ENCODE peak calls at places on chromosomes 4 and X, in four cellular contexts. One of them, this sample, is unnamed.

GRCh38 chr4:183289688-183290087 is 30.4 kb downstream of the CLDN22 start:
- DNase-seq in brain microvascular endothelial cell: no peak
- DNase-seq in SK-N-SH: peak
- DNase-seq in PC-3: no peak
- DNase-seq in this sample: peak

GRCh38 chr4:92012899-92013867 is 290.6 kb upstream of the GRID2 start:
- DNase-seq in PC-3: no peak
- DNase-seq in SK-N-SH: no peak
- DNase-seq in brain microvascular endothelial cell: no peak
- DNase-seq in this sample: no peak

GRCh38 chr4:64857198-64857597 is 447.9 kb upstream of the TECRL start:
- DNase-seq in SK-N-SH: no peak
- DNase-seq in PC-3: peak
- DNase-seq in brain microvascular endothelial cell: no peak
- DNase-seq in this sample: no peak

GRCh38 chrX:9163153-9163790 is 129.3 kb upstream of the FAM9B start:
- DNase-seq in SK-N-SH: no peak
- DNase-seq in brain microvascular endothelial cell: no peak
- DNase-seq in PC-3: peak
- DNase-seq in this sample: no peak

GRCh38 chrX:24148535-24149345 is 789 bp upstream of the ZFX start:
- DNase-seq in PC-3: peak
- DNase-seq in brain microvascular endothelial cell: no peak
- DNase-seq in SK-N-SH: peak
- DNase-seq in this sample: no peak

GRCh38 chr4:89111833-89112563 is 665 bp downstream of the TIGD2 start:
- DNase-seq in brain microvascular endothelial cell: peak
- DNase-seq in PC-3: peak
- DNase-seq in SK-N-SH: peak
- DNase-seq in this sample: peak

GRCh38 chrX:136586386-136586785 is 54.4 kb downstream of the VGLL1 start:
- DNase-seq in brain microvascular endothelial cell: no peak
- DNase-seq in PC-3: peak
- DNase-seq in SK-N-SH: no peak
- DNase-seq in this sample: no peak

GRCh38 chr4:1746919-1747602 is 25.7 kb downstream of the TACC3 start:
- DNase-seq in PC-3: no peak
- DNase-seq in brain microvascular endothelial cell: no peak
- DNase-seq in SK-N-SH: no peak
- DNase-seq in this sample: no peak

GRCh38 chr4:169723207-169723606 is 34.5 kb downstream of the HPF1 start:
- DNase-seq in PC-3: peak
- DNase-seq in brain microvascular endothelial cell: peak
- DNase-seq in SK-N-SH: peak
- DNase-seq in this sample: no peak

GRCh38 chr4:98838977-98839618 is 89.8 kb downstream of the EIF4E start:
- DNase-seq in brain microvascular endothelial cell: peak
- DNase-seq in SK-N-SH: peak
- DNase-seq in PC-3: peak
- DNase-seq in this sample: no peak

GRCh38 chrX:130770615-130771014 is 132.4 kb downstream of the ENOX2 start:
- DNase-seq in PC-3: peak
- DNase-seq in brain microvascular endothelial cell: peak
- DNase-seq in SK-N-SH: no peak
- DNase-seq in this sample: peak

GRCh38 chr4:24686866-24687672 is 102.7 kb upstream of the DHX15 start:
- DNase-seq in PC-3: peak
- DNase-seq in brain microvascular endothelial cell: peak
- DNase-seq in SK-N-SH: peak
- DNase-seq in this sample: peak

GRCh38 chr4:188295899-188296298 is 156.7 kb downstream of the TRIML1 start:
- DNase-seq in PC-3: no peak
- DNase-seq in brain microvascular endothelial cell: peak
- DNase-seq in SK-N-SH: no peak
- DNase-seq in this sample: peak

GRCh38 chrX:85992811-85993229 is 54.5 kb downstream of the CHM start:
- DNase-seq in PC-3: peak
- DNase-seq in brain microvascular endothelial cell: peak
- DNase-seq in SK-N-SH: no peak
- DNase-seq in this sample: peak

GRCh38 chr4:24089831-24090531 is 200.1 kb upstream of the PPARGC1A start:
- DNase-seq in brain microvascular endothelial cell: peak
- DNase-seq in PC-3: peak
- DNase-seq in SK-N-SH: no peak
- DNase-seq in this sample: no peak

GRCh38 chr4:165711436-165711835 is 161.6 kb upstream of the TLL1 start:
- DNase-seq in brain microvascular endothelial cell: no peak
- DNase-seq in SK-N-SH: no peak
- DNase-seq in PC-3: no peak
- DNase-seq in this sample: no peak

GRCh38 chr4:165714650-165715049 is 158.4 kb upstream of the TLL1 start:
- DNase-seq in brain microvascular endothelial cell: no peak
- DNase-seq in SK-N-SH: no peak
- DNase-seq in PC-3: no peak
- DNase-seq in this sample: no peak

GRCh38 chr4:165709973-165710526 is 163.0 kb upstream of the TLL1 start:
- DNase-seq in SK-N-SH: no peak
- DNase-seq in brain microvascular endothelial cell: no peak
- DNase-seq in PC-3: peak
- DNase-seq in this sample: no peak

GRCh38 chr4:165709526-165709925 is 163.5 kb upstream of the TLL1 start:
- DNase-seq in brain microvascular endothelial cell: no peak
- DNase-seq in SK-N-SH: no peak
- DNase-seq in PC-3: no peak
- DNase-seq in this sample: no peak

DNA sequence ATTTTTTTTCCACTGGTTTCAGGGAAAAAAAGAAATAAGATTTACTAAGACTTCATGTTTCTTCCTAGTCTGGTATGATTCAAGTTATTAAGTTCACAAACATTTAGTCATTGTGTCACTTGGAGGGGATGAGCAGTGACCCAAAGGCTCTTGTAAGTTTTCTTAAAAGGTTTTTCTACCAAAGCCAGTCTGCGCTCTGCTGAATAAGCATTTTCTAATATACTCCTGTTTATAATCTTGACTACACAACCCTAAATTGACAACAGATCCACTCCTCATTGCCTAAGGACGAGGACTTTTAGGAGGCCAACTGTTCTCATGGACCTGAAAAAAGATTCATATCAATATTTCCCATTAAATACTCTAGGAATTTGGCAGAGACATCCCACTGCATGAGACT is 161.1 kb upstream of the TLL1 start:
- DNase-seq in PC-3: no peak
- DNase-seq in SK-N-SH: no peak
- DNase-seq in brain microvascular endothelial cell: no peak
- DNase-seq in this sample: no peak
- TF ChIP-seq CTCF in PC-3: no peak
- TF ChIP-seq CTCF in SK-N-SH: no peak
- TF ChIP-seq CTCF in brain microvascular endothelial cell: no peak
- TF ChIP-seq CTCF in this sample: no peak

DNA sequence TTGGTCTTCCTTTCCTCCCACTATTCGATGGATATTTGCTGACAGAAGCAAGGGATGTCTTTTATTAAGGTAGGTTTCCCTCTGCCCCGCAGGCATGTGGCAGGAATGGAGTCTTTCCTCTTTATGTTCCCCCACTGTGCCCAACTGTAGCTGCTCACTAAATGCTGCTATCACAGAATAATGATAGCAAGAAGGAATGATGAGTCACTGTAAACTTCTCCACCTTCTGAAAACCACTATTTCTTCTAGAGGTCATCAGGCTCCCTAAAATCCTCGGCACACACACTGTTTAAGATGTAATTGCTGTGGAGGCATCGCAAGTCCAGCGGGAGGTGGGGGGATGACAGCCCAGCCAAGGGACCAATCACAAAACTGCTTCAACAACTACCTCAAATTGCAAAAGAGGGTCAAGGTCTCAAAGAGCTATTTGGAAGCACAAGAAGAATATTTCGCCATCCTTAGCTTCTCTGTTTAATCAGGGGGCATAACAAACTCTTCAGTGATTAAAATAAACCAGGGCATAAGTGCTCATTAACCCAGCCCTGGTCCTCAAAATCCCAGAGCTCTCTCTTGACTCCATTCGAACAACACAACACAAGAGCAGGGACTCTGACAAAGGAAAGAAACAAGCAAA is 13.9 kb downstream of the QDPR start:
- DNase-seq in PC-3: no peak
- DNase-seq in SK-N-SH: no peak
- DNase-seq in brain microvascular endothelial cell: no peak
- DNase-seq in this sample: no peak
- H3K27ac ChIP-seq in PC-3: no peak
- H3K27ac ChIP-seq in SK-N-SH: no peak
- H3K27ac ChIP-seq in brain microvascular endothelial cell: no peak
- H3K27ac ChIP-seq in this sample: no peak

DNA sequence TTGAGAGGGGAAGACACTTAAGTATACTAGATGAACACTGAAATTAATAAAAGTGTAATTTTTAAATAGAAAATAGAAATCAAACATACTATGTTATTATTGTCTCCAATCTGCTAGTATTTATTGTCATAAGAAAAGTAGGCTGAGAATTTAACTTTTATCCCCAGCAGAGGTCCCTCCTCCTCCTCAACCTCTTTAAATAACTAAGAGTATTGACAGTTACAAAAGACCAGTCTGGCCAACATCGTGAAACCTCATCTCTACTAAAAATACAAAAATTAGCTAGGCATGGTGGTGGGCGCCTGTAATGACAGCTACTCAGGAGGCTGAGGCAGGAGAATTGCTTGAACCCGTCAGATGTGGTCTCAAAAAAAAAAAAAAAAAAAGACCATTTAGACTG is 4.1 kb downstream of the SLC30A9 start:
- DNase-seq in brain microvascular endothelial cell: no peak
- DNase-seq in SK-N-SH: no peak
- DNase-seq in PC-3: no peak
- DNase-seq in this sample: no peak
- TF ChIP-seq CTCF in brain microvascular endothelial cell: no peak
- TF ChIP-seq CTCF in SK-N-SH: peak
- TF ChIP-seq CTCF in PC-3: peak
- TF ChIP-seq CTCF in this sample: no peak

GRCh38 chr4:123364906-123365305 is 31.7 kb upstream of the SPRY1 start:
- DNase-seq in SK-N-SH: no peak
- DNase-seq in PC-3: peak
- DNase-seq in brain microvascular endothelial cell: no peak
- DNase-seq in this sample: no peak

GRCh38 chr4:123363729-123364128 is 32.9 kb upstream of the SPRY1 start:
- DNase-seq in PC-3: no peak
- DNase-seq in SK-N-SH: no peak
- DNase-seq in brain microvascular endothelial cell: no peak
- DNase-seq in this sample: no peak

GRCh38 chr4:123362103-123362502 is 34.5 kb upstream of the SPRY1 start:
- DNase-seq in brain microvascular endothelial cell: no peak
- DNase-seq in PC-3: no peak
- DNase-seq in SK-N-SH: no peak
- DNase-seq in this sample: no peak

GRCh38 chr4:123359449-123360306 is 36.9 kb upstream of the SPRY1 start:
- DNase-seq in SK-N-SH: no peak
- DNase-seq in brain microvascular endothelial cell: no peak
- DNase-seq in PC-3: no peak
- DNase-seq in this sample: no peak

DNA sequence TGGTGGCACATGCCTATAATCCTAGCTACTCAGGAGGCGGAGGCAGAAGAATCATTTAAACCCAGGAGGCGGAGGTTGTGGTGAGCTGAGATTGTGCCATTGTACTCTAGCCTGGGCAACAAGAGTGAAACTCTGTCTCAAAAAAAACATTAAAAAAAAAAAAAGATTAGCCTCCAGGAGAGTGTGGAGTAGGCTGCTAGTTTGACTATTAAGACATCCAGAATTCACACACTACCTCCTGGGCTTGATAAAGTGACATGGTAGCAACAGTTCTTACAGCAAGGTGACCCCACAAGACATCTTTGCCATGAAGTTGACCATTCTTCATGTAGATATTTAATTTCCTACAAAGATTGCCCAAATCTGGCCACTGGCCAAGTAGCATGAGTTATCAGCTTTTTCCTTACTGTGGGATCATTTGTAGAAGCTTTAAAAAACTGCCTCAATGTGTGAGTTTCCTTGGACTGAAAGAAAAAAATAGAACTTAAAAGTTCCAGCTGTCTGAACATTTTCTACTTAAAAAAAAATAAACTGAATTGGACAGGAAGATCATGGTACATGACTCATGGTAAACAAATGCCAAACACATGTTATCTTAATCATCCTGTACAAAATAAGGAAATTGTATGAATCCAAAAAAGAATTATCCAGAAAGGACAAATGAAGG is 35.3 kb upstream of the SPRY1 start:
- DNase-seq in brain microvascular endothelial cell: peak
- DNase-seq in PC-3: peak
- DNase-seq in SK-N-SH: no peak
- DNase-seq in this sample: peak
- H3K27ac ChIP-seq in brain microvascular endothelial cell: peak
- H3K27ac ChIP-seq in PC-3: peak
- H3K27ac ChIP-seq in SK-N-SH: peak
- H3K27ac ChIP-seq in this sample: peak

DNA sequence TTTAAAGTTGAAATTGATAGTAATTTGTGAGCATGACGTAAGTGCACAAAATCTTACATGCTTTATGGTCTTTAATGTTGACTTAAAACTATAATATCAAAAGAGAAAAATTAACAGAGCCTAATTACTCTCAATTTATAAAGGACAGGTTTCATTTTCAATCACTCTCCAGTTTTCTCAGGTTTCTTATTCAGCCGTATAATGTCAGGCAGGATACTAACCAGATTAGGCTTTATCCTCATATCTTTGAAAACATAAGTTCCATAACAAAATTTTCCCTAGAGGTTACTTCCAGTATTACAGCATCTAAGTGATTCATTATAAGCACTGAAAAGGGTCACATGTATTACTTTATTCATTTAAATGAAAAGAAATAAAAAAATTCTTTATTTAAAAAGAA is 492.1 kb downstream of the PACRGL start:
- DNase-seq in SK-N-SH: no peak
- DNase-seq in PC-3: no peak
- DNase-seq in brain microvascular endothelial cell: no peak
- DNase-seq in this sample: no peak
- TF ChIP-seq CTCF in SK-N-SH: peak
- TF ChIP-seq CTCF in PC-3: peak
- TF ChIP-seq CTCF in brain microvascular endothelial cell: no peak
- TF ChIP-seq CTCF in this sample: no peak

GRCh38 chr4:113707013-113707412 is 54.5 kb downstream of the CAMK2D start:
- DNase-seq in brain microvascular endothelial cell: no peak
- DNase-seq in SK-N-SH: no peak
- DNase-seq in PC-3: no peak
- DNase-seq in this sample: no peak
- H3K27ac ChIP-seq in brain microvascular endothelial cell: no peak
- H3K27ac ChIP-seq in SK-N-SH: no peak
- H3K27ac ChIP-seq in PC-3: no peak
- H3K27ac ChIP-seq in this sample: no peak

GRCh38 chr4:52135166-52135565 is 84.1 kb downstream of the SPATA18 start:
- DNase-seq in brain microvascular endothelial cell: no peak
- DNase-seq in PC-3: no peak
- DNase-seq in SK-N-SH: no peak
- DNase-seq in this sample: no peak
- TF ChIP-seq CTCF in brain microvascular endothelial cell: no peak
- TF ChIP-seq CTCF in PC-3: no peak
- TF ChIP-seq CTCF in SK-N-SH: no peak
- TF ChIP-seq CTCF in this sample: no peak